ENCODE peak calls at places on chromosomes 13 and 19, in eight cellular contexts. One of them, this sample, is unnamed.

GRCh38 chr13:75485286-75486062 is 3.5 kb upstream of the TBC1D4 start:
- DNase-seq in GOT3: no peak
- DNase-seq in H54: no peak
- DNase-seq in Caki2: peak
- DNase-seq in suprapubic skin: no peak
- DNase-seq in Jurkat, Clone E6-1: no peak
- DNase-seq in dermis blood vessel endothelial cell: peak
- DNase-seq in Caco-2: no peak
- DNase-seq in this sample: no peak

GRCh38 chr13:36430247-36431203 is 1.8 kb upstream of the CCNA1 start:
- DNase-seq in suprapubic skin: no peak
- DNase-seq in Jurkat, Clone E6-1: no peak
- DNase-seq in Caki2: no peak
- DNase-seq in dermis blood vessel endothelial cell: no peak
- DNase-seq in H54: no peak
- DNase-seq in GOT3: no peak
- DNase-seq in Caco-2: no peak
- DNase-seq in this sample: peak

GRCh38 chr13:112984954-112985802 is 16.2 kb downstream of the MCF2L start:
- DNase-seq in Caki2: no peak
- DNase-seq in suprapubic skin: no peak
- DNase-seq in dermis blood vessel endothelial cell: no peak
- DNase-seq in GOT3: no peak
- DNase-seq in Jurkat, Clone E6-1: no peak
- DNase-seq in Caco-2: peak
- DNase-seq in H54: no peak
- DNase-seq in this sample: no peak

GRCh38 chr19:34664168-34664567 is 12.8 kb downstream of the SCGB2B2 start:
- DNase-seq in dermis blood vessel endothelial cell: no peak
- DNase-seq in suprapubic skin: no peak
- DNase-seq in H54: no peak
- DNase-seq in GOT3: no peak
- DNase-seq in Caco-2: no peak
- DNase-seq in Jurkat, Clone E6-1: no peak
- DNase-seq in Caki2: no peak
- DNase-seq in this sample: no peak

GRCh38 chr13:22076658-22077057 is 405.8 kb downstream of the FGF9 start:
- DNase-seq in dermis blood vessel endothelial cell: no peak
- DNase-seq in suprapubic skin: no peak
- DNase-seq in H54: no peak
- DNase-seq in Caki2: no peak
- DNase-seq in Caco-2: no peak
- DNase-seq in Jurkat, Clone E6-1: no peak
- DNase-seq in GOT3: no peak
- DNase-seq in this sample: no peak

GRCh38 chr19:10019246-10019645 is 6.0 kb downstream of the RDH8 start:
- DNase-seq in Caki2: no peak
- DNase-seq in H54: no peak
- DNase-seq in suprapubic skin: no peak
- DNase-seq in Jurkat, Clone E6-1: no peak
- DNase-seq in dermis blood vessel endothelial cell: no peak
- DNase-seq in Caco-2: no peak
- DNase-seq in GOT3: no peak
- DNase-seq in this sample: no peak

GRCh38 chr13:64993514-64994164 is 2236.5 kb downstream of the PCDH9 start:
- DNase-seq in GOT3: no peak
- DNase-seq in Caco-2: no peak
- DNase-seq in Caki2: no peak
- DNase-seq in Jurkat, Clone E6-1: no peak
- DNase-seq in dermis blood vessel endothelial cell: no peak
- DNase-seq in suprapubic skin: no peak
- DNase-seq in H54: no peak
- DNase-seq in this sample: no peak

GRCh38 chr13:93951153-93951552 is 528.3 kb downstream of the DCT start:
- DNase-seq in dermis blood vessel endothelial cell: no peak
- DNase-seq in Caki2: no peak
- DNase-seq in suprapubic skin: no peak
- DNase-seq in H54: no peak
- DNase-seq in Caco-2: no peak
- DNase-seq in Jurkat, Clone E6-1: no peak
- DNase-seq in GOT3: no peak
- DNase-seq in this sample: no peak

GRCh38 chr13:52651880-52652169 is 811 bp upstream of the SUGT1 start:
- DNase-seq in suprapubic skin: no peak
- DNase-seq in H54: peak
- DNase-seq in GOT3: no peak
- DNase-seq in Caco-2: no peak
- DNase-seq in dermis blood vessel endothelial cell: no peak
- DNase-seq in Jurkat, Clone E6-1: no peak
- DNase-seq in Caki2: no peak
- DNase-seq in this sample: no peak

GRCh38 chr13:40485611-40486517 is 180.6 kb downstream of the FOXO1 start:
- DNase-seq in Caco-2: no peak
- DNase-seq in H54: no peak
- DNase-seq in dermis blood vessel endothelial cell: no peak
- DNase-seq in suprapubic skin: no peak
- DNase-seq in Jurkat, Clone E6-1: peak
- DNase-seq in Caki2: no peak
- DNase-seq in GOT3: no peak
- DNase-seq in this sample: no peak

GRCh38 chr13:113668491-113668971 is 1.5 kb downstream of the GRK1 start:
- DNase-seq in H54: no peak
- DNase-seq in GOT3: no peak
- DNase-seq in Caki2: no peak
- DNase-seq in Caco-2: no peak
- DNase-seq in suprapubic skin: peak
- DNase-seq in Jurkat, Clone E6-1: peak
- DNase-seq in dermis blood vessel endothelial cell: no peak
- DNase-seq in this sample: no peak

GRCh38 chr19:7772752-7773291 is 9.8 kb downstream of the CLEC4M start:
- DNase-seq in Jurkat, Clone E6-1: peak
- DNase-seq in GOT3: no peak
- DNase-seq in Caki2: no peak
- DNase-seq in Caco-2: no peak
- DNase-seq in H54: no peak
- DNase-seq in dermis blood vessel endothelial cell: no peak
- DNase-seq in suprapubic skin: no peak
- DNase-seq in this sample: no peak

GRCh38 chr13:71355010-71355409 is 512.0 kb downstream of the DACH1 start:
- DNase-seq in Jurkat, Clone E6-1: no peak
- DNase-seq in dermis blood vessel endothelial cell: no peak
- DNase-seq in H54: no peak
- DNase-seq in suprapubic skin: no peak
- DNase-seq in GOT3: no peak
- DNase-seq in Caki2: no peak
- DNase-seq in Caco-2: no peak
- DNase-seq in this sample: no peak

GRCh38 chr13:20519887-20520286 is 5.8 kb downstream of the CRYL1 start:
- DNase-seq in Caki2: peak
- DNase-seq in dermis blood vessel endothelial cell: no peak
- DNase-seq in suprapubic skin: no peak
- DNase-seq in Jurkat, Clone E6-1: no peak
- DNase-seq in H54: no peak
- DNase-seq in Caco-2: no peak
- DNase-seq in GOT3: no peak
- DNase-seq in this sample: peak

GRCh38 chr19:45331411-45331810 is 8.7 kb upstream of the CKM start:
- DNase-seq in dermis blood vessel endothelial cell: no peak
- DNase-seq in H54: no peak
- DNase-seq in Jurkat, Clone E6-1: no peak
- DNase-seq in GOT3: no peak
- DNase-seq in Caco-2: no peak
- DNase-seq in Caki2: no peak
- DNase-seq in suprapubic skin: no peak
- DNase-seq in this sample: no peak

GRCh38 chr19:33393286-33394005 is 19.9 kb downstream of the CEBPG start:
- DNase-seq in Caco-2: no peak
- DNase-seq in suprapubic skin: no peak
- DNase-seq in H54: no peak
- DNase-seq in dermis blood vessel endothelial cell: no peak
- DNase-seq in Caki2: no peak
- DNase-seq in GOT3: no peak
- DNase-seq in Jurkat, Clone E6-1: no peak
- DNase-seq in this sample: peak

GRCh38 chr13:27349458-27349857 is 75.0 kb upstream of the GTF3A start:
- DNase-seq in Jurkat, Clone E6-1: no peak
- DNase-seq in Caki2: no peak
- DNase-seq in suprapubic skin: no peak
- DNase-seq in Caco-2: no peak
- DNase-seq in GOT3: no peak
- DNase-seq in dermis blood vessel endothelial cell: no peak
- DNase-seq in H54: no peak
- DNase-seq in this sample: no peak

GRCh38 chr19:13764101-13764807 is at the start of gene MRI1:
- DNase-seq in dermis blood vessel endothelial cell: peak
- DNase-seq in Caki2: peak
- DNase-seq in suprapubic skin: peak
- DNase-seq in GOT3: no peak
- DNase-seq in Jurkat, Clone E6-1: no peak
- DNase-seq in Caco-2: peak
- DNase-seq in H54: peak
- DNase-seq in this sample: peak

GRCh38 chr13:105665284-105665683 is 870.2 kb downstream of the EFNB2 start:
- DNase-seq in dermis blood vessel endothelial cell: no peak
- DNase-seq in suprapubic skin: no peak
- DNase-seq in Caki2: no peak
- DNase-seq in Jurkat, Clone E6-1: no peak
- DNase-seq in GOT3: no peak
- DNase-seq in H54: peak
- DNase-seq in Caco-2: no peak
- DNase-seq in this sample: no peak

GRCh38 chr13:111939285-111940278 is 127.4 kb upstream of the SOX1 start:
- DNase-seq in Caco-2: no peak
- DNase-seq in suprapubic skin: peak
- DNase-seq in dermis blood vessel endothelial cell: no peak
- DNase-seq in H54: no peak
- DNase-seq in Caki2: no peak
- DNase-seq in GOT3: no peak
- DNase-seq in Jurkat, Clone E6-1: no peak
- DNase-seq in this sample: no peak

GRCh38 chr19:42178791-42179500 is 38.5 kb downstream of the DEDD2 start:
- DNase-seq in dermis blood vessel endothelial cell: peak
- DNase-seq in suprapubic skin: no peak
- DNase-seq in H54: no peak
- DNase-seq in Caki2: no peak
- DNase-seq in Caco-2: peak
- DNase-seq in Jurkat, Clone E6-1: peak
- DNase-seq in GOT3: no peak
- DNase-seq in this sample: peak

GRCh38 chr13:69595181-69595580 is 512.4 kb upstream of the ATXN8OS start:
- DNase-seq in Jurkat, Clone E6-1: no peak
- DNase-seq in GOT3: no peak
- DNase-seq in suprapubic skin: no peak
- DNase-seq in Caki2: peak
- DNase-seq in Caco-2: no peak
- DNase-seq in H54: no peak
- DNase-seq in dermis blood vessel endothelial cell: no peak
- DNase-seq in this sample: no peak

GRCh38 chr13:97256343-97256783 is 34.2 kb downstream of the MBNL2 start:
- DNase-seq in H54: peak
- DNase-seq in dermis blood vessel endothelial cell: peak
- DNase-seq in Caco-2: peak
- DNase-seq in suprapubic skin: no peak
- DNase-seq in GOT3: no peak
- DNase-seq in Caki2: peak
- DNase-seq in Jurkat, Clone E6-1: no peak
- DNase-seq in this sample: no peak

GRCh38 chr13:68378294-68378693 is 1148.2 kb upstream of the PCDH9 start:
- DNase-seq in Caco-2: no peak
- DNase-seq in suprapubic skin: no peak
- DNase-seq in H54: no peak
- DNase-seq in dermis blood vessel endothelial cell: no peak
- DNase-seq in GOT3: no peak
- DNase-seq in Caki2: no peak
- DNase-seq in Jurkat, Clone E6-1: no peak
- DNase-seq in this sample: no peak

GRCh38 chr13:57633950-57634828 is 2.6 kb downstream of the PCDH17 start:
- DNase-seq in GOT3: no peak
- DNase-seq in Jurkat, Clone E6-1: no peak
- DNase-seq in H54: no peak
- DNase-seq in suprapubic skin: no peak
- DNase-seq in Caki2: no peak
- DNase-seq in dermis blood vessel endothelial cell: no peak
- DNase-seq in Caco-2: no peak
- DNase-seq in this sample: peak

GRCh38 chr19:38907670-38908069 is 4.3 kb downstream of the CCER2 start:
- DNase-seq in H54: no peak
- DNase-seq in Jurkat, Clone E6-1: no peak
- DNase-seq in Caki2: no peak
- DNase-seq in suprapubic skin: no peak
- DNase-seq in Caco-2: no peak
- DNase-seq in dermis blood vessel endothelial cell: no peak
- DNase-seq in GOT3: no peak
- DNase-seq in this sample: no peak

GRCh38 chr19:58563034-58563573 is 4.7 kb upstream of the UBE2M start:
- DNase-seq in Caco-2: peak
- DNase-seq in Caki2: no peak
- DNase-seq in H54: no peak
- DNase-seq in suprapubic skin: no peak
- DNase-seq in dermis blood vessel endothelial cell: no peak
- DNase-seq in Jurkat, Clone E6-1: no peak
- DNase-seq in GOT3: no peak
- DNase-seq in this sample: peak

GRCh38 chr13:113905942-113906341 is 42.1 kb upstream of the GAS6 start:
- DNase-seq in H54: no peak
- DNase-seq in Caki2: no peak
- DNase-seq in Caco-2: no peak
- DNase-seq in suprapubic skin: no peak
- DNase-seq in GOT3: no peak
- DNase-seq in Jurkat, Clone E6-1: no peak
- DNase-seq in dermis blood vessel endothelial cell: no peak
- DNase-seq in this sample: no peak

GRCh38 chr19:33444238-33444992 is 70.9 kb downstream of the CEBPG start:
- DNase-seq in Caki2: no peak
- DNase-seq in Jurkat, Clone E6-1: no peak
- DNase-seq in dermis blood vessel endothelial cell: no peak
- DNase-seq in H54: no peak
- DNase-seq in Caco-2: no peak
- DNase-seq in GOT3: no peak
- DNase-seq in suprapubic skin: peak
- DNase-seq in this sample: no peak

GRCh38 chr19:53394522-53394973 is 401 bp upstream of the ZNF765 start:
- DNase-seq in GOT3: no peak
- DNase-seq in suprapubic skin: peak
- DNase-seq in dermis blood vessel endothelial cell: peak
- DNase-seq in Caki2: no peak
- DNase-seq in H54: peak
- DNase-seq in Caco-2: no peak
- DNase-seq in Jurkat, Clone E6-1: no peak
- DNase-seq in this sample: peak

GRCh38 chr13:113860579-113861432 is 3.1 kb downstream of the GAS6 start:
- DNase-seq in GOT3: no peak
- DNase-seq in Jurkat, Clone E6-1: no peak
- DNase-seq in H54: no peak
- DNase-seq in Caki2: no peak
- DNase-seq in suprapubic skin: peak
- DNase-seq in dermis blood vessel endothelial cell: no peak
- DNase-seq in Caco-2: peak
- DNase-seq in this sample: peak

GRCh38 chr19:45693168-45693788 is 812 bp downstream of the QPCTL start:
- DNase-seq in GOT3: peak
- DNase-seq in Caki2: peak
- DNase-seq in Caco-2: peak
- DNase-seq in suprapubic skin: peak
- DNase-seq in H54: no peak
- DNase-seq in Jurkat, Clone E6-1: no peak
- DNase-seq in dermis blood vessel endothelial cell: peak
- DNase-seq in this sample: peak

GRCh38 chr13:78201411-78201810 is 282.8 kb upstream of the EDNRB start:
- DNase-seq in Jurkat, Clone E6-1: no peak
- DNase-seq in Caki2: no peak
- DNase-seq in H54: no peak
- DNase-seq in Caco-2: no peak
- DNase-seq in suprapubic skin: no peak
- DNase-seq in dermis blood vessel endothelial cell: no peak
- DNase-seq in GOT3: no peak
- DNase-seq in this sample: no peak

GRCh38 chr13:79807554-79807953 is 326.6 kb downstream of the NDFIP2 start:
- DNase-seq in H54: no peak
- DNase-seq in Jurkat, Clone E6-1: no peak
- DNase-seq in Caki2: no peak
- DNase-seq in Caco-2: no peak
- DNase-seq in GOT3: no peak
- DNase-seq in suprapubic skin: no peak
- DNase-seq in dermis blood vessel endothelial cell: no peak
- DNase-seq in this sample: no peak

This sample was measured in left kidney.